ENCODE peak calls at places on chromosome 3, in seven cellular contexts. O is lung, N is HFF-Myc, D is transverse colon, K is brain microvascular endothelial cell, A is bronchial epithelial cell, C is cardiac muscle cell. Z is an unnamed sample.

GRCh38 chr3:73364517-73364916 is 260.2 kb downstream of the PDZRN3 start:
- DNase-seq in C (no peak), O (no peak), A (peak; percentile 26), K (no peak), D (no peak), N (no peak), Z (no peak)

GRCh38 chr3:141271279-141272033 is 39.8 kb downstream of the PXYLP1 start:
- DNase-seq in K (no peak), D (no peak), O (no peak), C (no peak), N (no peak), A (no peak), Z (no peak)

GRCh38 chr3:101829066-101829830 is 20.1 kb upstream of the NFKBIZ start:
- DNase-seq in N (peak; percentile 52), O (peak; percentile 42), C (no peak), A (peak; percentile 44), K (peak; percentile 70), D (peak; percentile 66), Z (no peak)

GRCh38 chr3:50607271-50608091 is 4.1 kb downstream of the CISH start:
- DNase-seq in N (no peak), K (no peak), C (no peak), O (no peak), D (no peak), A (no peak), Z (no peak)

GRCh38 chr3:175386630-175387029 is 527.5 kb downstream of the NAALADL2 start:
- DNase-seq in D (no peak), O (no peak), A (peak; percentile 90), K (peak; percentile 96), N (peak; percentile 66), C (no peak), Z (no peak)

GRCh38 chr3:11651900-11652299 is 8.2 kb upstream of the VGLL4 start:
- DNase-seq in N (no peak), O (no peak), D (no peak), C (peak; percentile 38), A (peak; percentile 44), K (no peak), Z (peak; percentile 49)

GRCh38 chr3:116263842-116264545 is 181.3 kb downstream of the LSAMP start:
- DNase-seq in A (no peak), D (no peak), C (no peak), O (no peak), N (peak; percentile 15), K (peak; percentile 4), Z (no peak)

GRCh38 chr3:10964537-10965167 is 27.9 kb upstream of the SLC6A1 start:
- DNase-seq in C (peak; percentile 84), D (peak; percentile 34), O (no peak), N (no peak), K (peak; percentile 27), A (peak; percentile 22), Z (no peak)

GRCh38 chr3:10715886-10716285 is 100.1 kb upstream of the SLC6A11 start:
- DNase-seq in A (no peak), O (no peak), C (no peak), K (no peak), N (no peak), D (no peak), Z (no peak)

GRCh38 chr3:69806735-69807438 is 67.6 kb downstream of the MITF start:
- DNase-seq in N (peak; percentile 42), A (no peak), C (no peak), K (peak; percentile 45), D (no peak), O (no peak), Z (no peak)

GRCh38 chr3:42829083-42829627 is 19.9 kb downstream of the ACKR2 start:
- DNase-seq in A (peak; percentile 92), N (no peak), O (no peak), K (no peak), D (peak; percentile 74), C (no peak), Z (no peak)

GRCh38 chr3:9569054-9569453 is 15.4 kb upstream of the LHFPL4 start:
- DNase-seq in K (no peak), O (no peak), A (no peak), C (no peak), D (no peak), N (no peak), Z (no peak)

GRCh38 chr3:79085166-79085565 is 682.6 kb downstream of the ROBO1 start:
- DNase-seq in O (no peak), C (no peak), D (no peak), K (no peak), A (peak; percentile 8), N (peak; percentile 5), Z (no peak)

GRCh38 chr3:18841422-18842343 is 306.6 kb upstream of the KCNH8 start:
- DNase-seq in N (no peak), C (no peak), K (no peak), D (no peak), A (no peak), O (no peak), Z (no peak)

DNA sequence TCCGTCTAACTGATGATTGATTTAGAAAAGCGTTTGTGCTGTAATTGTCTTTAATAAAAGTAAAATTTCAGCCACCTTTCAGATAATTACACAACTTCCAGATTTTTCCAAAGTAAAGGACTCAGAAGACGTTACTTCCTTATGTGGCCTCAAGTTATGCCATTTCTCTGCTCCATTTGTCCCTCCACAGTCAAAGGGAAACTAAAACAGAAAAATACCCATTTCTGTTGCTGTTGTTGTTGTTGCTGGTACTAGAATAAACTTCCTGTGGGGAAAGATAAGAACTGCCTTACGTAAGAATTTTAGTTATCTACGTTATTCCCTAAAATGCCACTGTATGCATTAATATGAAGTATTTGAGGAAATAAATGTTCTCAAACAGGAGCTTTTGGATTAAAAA is 153.9 kb downstream of the P3H2 start:
- DNase-seq in N (no peak), K (no peak), O (no peak), C (no peak), A (no peak), D (no peak), Z (no peak)
- H3K4me3 ChIP-seq in N (no peak overlapping the region), K (no peak overlapping the region), O (no peak overlapping the region), C (no peak overlapping the region), A (no peak overlapping the region), D (no peak overlapping the region), Z (no peak overlapping the region)

GRCh38 chr3:135967867-135968266 is 2.3 kb downstream of the PPP2R3A start:
- DNase-seq in D (no peak), C (no peak), O (no peak), N (no peak), A (no peak), K (no peak), Z (no peak)
- H3K4me3 ChIP-seq in D (no peak overlapping the region), C (peak overlapping the region; percentile 87), O (no peak overlapping the region), N (peak overlapping the region; percentile 86), A (no peak overlapping the region), K (no peak overlapping the region), Z (no peak overlapping the region)

GRCh38 chr3:52218026-52218425 is 7.4 kb downstream of the TLR9 start:
- DNase-seq in C (no peak), A (no peak), D (no peak), N (no peak), K (no peak), O (no peak), Z (no peak)

GRCh38 chr3:52218953-52219650 is 6.3 kb downstream of the TLR9 start:
- DNase-seq in A (no peak), C (no peak), N (no peak), K (no peak), O (no peak), D (no peak), Z (no peak)

GRCh38 chr3:52216585-52217408 is 8.6 kb downstream of the TLR9 start:
- DNase-seq in N (no peak), D (peak; percentile 89), A (peak; percentile 98), C (no peak), O (peak; percentile 84), K (peak; percentile 32), Z (peak; percentile 59)

GRCh38 chr3:52218454-52218853 is 7.0 kb downstream of the TLR9 start:
- DNase-seq in K (no peak), D (peak; percentile 40), A (no peak), N (no peak), O (no peak), C (no peak), Z (no peak)

DNA sequence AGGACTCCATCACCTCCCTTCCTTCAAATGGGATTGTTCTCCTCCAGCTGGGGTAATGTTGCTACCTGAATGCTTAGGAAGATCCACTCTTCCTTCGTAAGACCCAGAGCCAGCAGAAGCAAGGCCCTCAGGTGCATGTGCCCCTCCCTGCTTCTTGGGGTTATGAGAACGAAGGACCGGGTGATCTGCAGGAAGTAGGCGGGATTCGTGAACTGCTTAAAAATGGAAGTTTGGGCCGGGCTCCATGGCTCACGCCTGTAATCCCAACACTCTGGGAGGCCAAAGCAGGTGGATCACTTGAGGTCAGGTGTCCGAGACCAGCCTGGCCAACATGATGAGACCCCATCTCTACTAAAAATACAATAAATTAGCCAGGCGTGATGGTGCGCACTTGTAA is 8.0 kb downstream of the TLR9 start:
- DNase-seq in D (no peak), A (no peak), N (no peak), O (no peak), C (no peak), K (no peak), Z (no peak)
- H3K4me3 ChIP-seq in D (no peak overlapping the region), A (no peak overlapping the region), N (no peak overlapping the region), O (no peak overlapping the region), C (no peak overlapping the region), K (no peak overlapping the region), Z (peak overlapping the region; percentile 21)

GRCh38 chr3:133572158-133573053 is 1.1 kb upstream of the CDV3 start:
- DNase-seq in C (no peak), K (no peak), O (no peak), D (peak; percentile 19), N (no peak), A (peak; percentile 66), Z (no peak)
- H3K4me3 ChIP-seq in C (peak overlapping the region; percentile 12), K (peak overlapping the region; percentile 18), O (no peak overlapping the region), D (no peak overlapping the region), N (peak overlapping the region; percentile 26), A (peak overlapping the region; percentile 9), Z (peak overlapping the region; percentile 59)

DNA sequence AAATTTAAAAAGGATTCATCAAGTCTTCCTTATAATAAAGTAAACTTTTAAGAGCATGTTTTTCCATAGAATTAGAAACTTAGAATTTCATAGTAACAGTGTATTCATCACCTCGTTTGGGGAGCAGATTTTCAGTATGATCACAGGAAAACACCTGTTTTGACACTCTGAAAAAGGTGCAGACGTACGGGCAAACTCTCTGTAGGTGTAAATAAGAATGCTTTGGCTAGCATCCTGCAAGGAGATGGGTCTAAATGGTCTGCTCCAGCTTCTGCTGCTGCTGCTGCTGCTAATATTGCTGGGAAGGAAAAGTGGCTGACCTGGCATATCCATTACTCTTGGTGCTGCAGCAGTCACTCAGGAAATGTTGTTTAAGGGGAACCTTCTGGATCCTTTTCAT is 66.0 kb downstream of the MBNL1 start:
- DNase-seq in K (no peak), C (no peak), N (no peak), D (no peak), O (no peak), A (no peak), Z (no peak)
- H3K4me3 ChIP-seq in K (no peak overlapping the region), C (no peak overlapping the region), N (no peak overlapping the region), D (no peak overlapping the region), O (no peak overlapping the region), A (no peak overlapping the region), Z (no peak overlapping the region)

Z was measured in naive thymus-derived CD4-positive, alpha-beta T cell.